ENCODE peak calls at places on chromosomes 1 and 21, in five cellular contexts. D is neural progenitor cell, W is mucosa of gallbladder, O is PC-9, F is activated B cell treated with CpG ODN at 0.5 μM for 24 hours. I is an unnamed sample.

GRCh38 chr21:18252686-18253085 is 8.1 kb downstream of the CHODL start:
- DNase-seq in D (no peak), W (no peak), O (no peak), F (no peak), I (peak)

GRCh38 chr1:218664385-218665170 is 319.4 kb downstream of the TGFB2 start:
- DNase-seq in D (no peak), W (no peak), O (no peak), F (no peak), I (no peak)

GRCh38 chr1:54453089-54453488 is 46.9 kb upstream of the SSBP3 start:
- DNase-seq in D (no peak), W (no peak), O (no peak), F (no peak), I (no peak)

GRCh38 chr1:31549807-31550620 is 26.3 kb upstream of the TINAGL1 start:
- DNase-seq in D (no peak), W (peak), O (no peak), F (no peak), I (no peak)

GRCh38 chr1:182166321-182166720 is 104.8 kb upstream of the ZNF648 start:
- DNase-seq in D (no peak), W (no peak), O (no peak), F (no peak), I (no peak)

GRCh38 chr1:117225931-117226330 is 15.2 kb upstream of the VTCN1 start:
- DNase-seq in D (no peak), W (no peak), O (no peak), F (no peak), I (no peak)

GRCh38 chr1:211621471-211622198 is 42.7 kb upstream of the SLC30A1 start:
- DNase-seq in D (no peak), W (no peak), O (no peak), F (no peak), I (no peak)

GRCh38 chr1:156797212-156797871 is 19.3 kb downstream of the SH2D2A start:
- DNase-seq in D (peak), W (peak), O (peak), F (no peak), I (peak)

GRCh38 chr1:211352985-211353515 is 26.4 kb downstream of the TRAF5 start:
- DNase-seq in D (peak), W (peak), O (peak), F (no peak), I (peak)

GRCh38 chr1:241840164-241840563 is 7.8 kb upstream of the EXO1 start:
- DNase-seq in D (no peak), W (no peak), O (no peak), F (no peak), I (no peak)

GRCh38 chr1:169090308-169090899 is 16.1 kb upstream of the ATP1B1 start:
- DNase-seq in D (no peak), W (no peak), O (no peak), F (no peak), I (no peak)

GRCh38 chr1:226001852-226002666 is 2.9 kb upstream of the SDE2 start:
- DNase-seq in D (no peak), W (peak), O (peak), F (peak), I (peak)

GRCh38 chr1:38507563-38507962 is 352.0 kb downstream of the RRAGC start:
- DNase-seq in D (no peak), W (no peak), O (no peak), F (no peak), I (no peak)

GRCh38 chr21:14952916-14953315 is 111.9 kb downstream of the NRIP1 start:
- DNase-seq in D (no peak), W (no peak), O (no peak), F (no peak), I (no peak)

GRCh38 chr1:206676499-206676898 is 8.2 kb upstream of the MAPKAPK2 start:
- DNase-seq in D (no peak), W (no peak), O (no peak), F (no peak), I (no peak)

GRCh38 chr1:77779529-77780281 is at the start of gene MIGA1:
- DNase-seq in D (peak), W (peak), O (peak), F (peak), I (peak)

GRCh38 chr1:14817223-14818170 is 219.0 kb downstream of the KAZN start:
- DNase-seq in D (no peak), W (no peak), O (no peak), F (no peak), I (no peak)

GRCh38 chr21:19992540-19992939 is 1005.7 kb upstream of the NCAM2 start:
- DNase-seq in D (no peak), W (no peak), O (no peak), F (no peak), I (no peak)

GRCh38 chr1:54347955-54348699 is 58.1 kb downstream of the SSBP3 start:
- DNase-seq in D (no peak), W (peak), O (no peak), F (no peak), I (no peak)

GRCh38 chr1:84847253-84848247 is 45.5 kb downstream of the LPAR3 start:
- DNase-seq in D (no peak), W (peak), O (peak), F (no peak), I (peak)

GRCh38 chr1:240719953-240720700 is 108.2 kb upstream of the GREM2 start:
- DNase-seq in D (peak), W (no peak), O (no peak), F (no peak), I (no peak)

GRCh38 chr1:183417691-183418491 is at the start of gene NMNAT2:
- DNase-seq in D (peak), W (peak), O (peak), F (no peak), I (peak)

GRCh38 chr1:23577056-23577985 is 18.0 kb upstream of the ID3 start:
- DNase-seq in D (no peak), W (peak), O (no peak), F (no peak), I (peak)

GRCh38 chr1:18452550-18452949 is 28.2 kb upstream of the KLHDC7A start:
- DNase-seq in D (peak), W (no peak), O (no peak), F (no peak), I (peak)

I was measured in testis.